ENCODE peak calls at places on chromosomes 1 and 21, in four cellular contexts. M is endothelial cell of umbilical vein, N is heart left ventricle, H is kidney. J is an unnamed sample.

GRCh38 chr1:202164271-202165037 is 4.1 kb upstream of the PTPN7 start:
- DNase-seq in N (no peak), H (peak; percentile 57), M (no peak), J (peak; percentile 75)

GRCh38 chr1:223249854-223250631 is 107.0 kb upstream of the TLR5 start:
- DNase-seq in H (no peak), N (no peak), M (no peak), J (no peak)

GRCh38 chr1:156463874-156464273 is 36.7 kb downstream of the MEF2D start:
- DNase-seq in N (no peak), H (no peak), M (no peak), J (no peak)

GRCh38 chr21:16071761-16072160 is 342.0 kb downstream of the USP25 start:
- DNase-seq in M (no peak), H (no peak), N (no peak), J (no peak)

GRCh38 chr21:43976661-43977060 is 35.4 kb upstream of the TRAPPC10 start:
- DNase-seq in H (no peak), M (no peak), N (no peak), J (no peak)

GRCh38 chr1:195970209-195970608 is 638.0 kb downstream of the KCNT2 start:
- DNase-seq in N (no peak), H (no peak), M (no peak), J (no peak)

GRCh38 chr21:28580585-28580984 is 412.1 kb downstream of the LTN1 start:
- DNase-seq in H (no peak), M (no peak), N (no peak), J (no peak)

GRCh38 chr1:119279441-119280415 is 88.9 kb upstream of the HAO2 start:
- DNase-seq in H (no peak), N (no peak), M (peak; percentile 79), J (no peak)

GRCh38 chr1:11938722-11939526 is 4.4 kb downstream of the PLOD1 start:
- DNase-seq in M (no peak), H (peak; percentile 90), N (peak; percentile 93), J (no peak)

GRCh38 chr21:39519835-39520234 is 68.1 kb downstream of the SH3BGR start:
- DNase-seq in N (no peak), H (no peak), M (no peak), J (no peak)

GRCh38 chr1:224213438-224214119 is 30.5 kb downstream of the DEGS1 start:
- DNase-seq in N (no peak), M (no peak), H (no peak), J (no peak)

GRCh38 chr1:186093437-186093836 is 281.6 kb downstream of the TPR start:
- DNase-seq in H (no peak), M (peak; percentile 86), N (peak; percentile 32), J (no peak)

GRCh38 chr1:230548357-230548756 is 93.9 kb upstream of the COG2 start:
- DNase-seq in M (no peak), N (no peak), H (no peak), J (no peak)

GRCh38 chr1:230394134-230394533 is 32.0 kb downstream of the PGBD5 start:
- DNase-seq in M (no peak), H (no peak), N (no peak), J (no peak)

GRCh38 chr1:77825356-77825709 is 45.9 kb downstream of the MIGA1 start:
- DNase-seq in H (no peak), N (no peak), M (peak; percentile 76), J (no peak)

GRCh38 chr1:38929054-38929453 is 12.6 kb downstream of the RHBDL2 start:
- DNase-seq in N (peak; percentile 35), H (no peak), M (no peak), J (no peak)

GRCh38 chr1:109886827-109887226 is 23.8 kb upstream of the CSF1 start:
- DNase-seq in M (no peak), N (no peak), H (no peak), J (no peak)

GRCh38 chr21:46667735-46668380 is 32.4 kb downstream of the PRMT2 start:
- DNase-seq in M (peak; percentile 22), N (no peak), H (peak; percentile 72), J (no peak)

GRCh38 chr1:14261395-14261794 is 337.1 kb upstream of the KAZN start:
- DNase-seq in M (no peak), H (no peak), N (no peak), J (no peak)

GRCh38 chr1:79982218-79982617 is 975.7 kb upstream of the ADGRL4 start:
- DNase-seq in H (peak; percentile 39), N (peak; percentile 84), M (peak; percentile 87), J (no peak)

GRCh38 chr1:184283999-184284398 is 102.8 kb upstream of the C1orf21 start:
- DNase-seq in M (no peak), N (peak; percentile 49), H (no peak), J (no peak)

GRCh38 chr1:172742599-172743500 is 83.9 kb downstream of the FASLG start:
- DNase-seq in H (no peak), N (no peak), M (peak; percentile 51), J (no peak)

GRCh38 chr1:243264718-243265117 is 8.9 kb downstream of the SDCCAG8 start:
- DNase-seq in M (peak; percentile 93), H (no peak), N (no peak), J (no peak)

GRCh38 chr1:214524824-214525223 is 26.6 kb downstream of the PTPN14 start:
- DNase-seq in M (no peak), H (no peak), N (no peak), J (no peak)

GRCh38 chr1:167450843-167451242 is 67.5 kb downstream of the CD247 start:
- DNase-seq in H (no peak), M (no peak), N (no peak), J (no peak)

GRCh38 chr1:119878171-119878570 is 18.1 kb downstream of the ADAM30 start:
- DNase-seq in N (no peak), M (no peak), H (no peak), J (no peak)

DNA sequence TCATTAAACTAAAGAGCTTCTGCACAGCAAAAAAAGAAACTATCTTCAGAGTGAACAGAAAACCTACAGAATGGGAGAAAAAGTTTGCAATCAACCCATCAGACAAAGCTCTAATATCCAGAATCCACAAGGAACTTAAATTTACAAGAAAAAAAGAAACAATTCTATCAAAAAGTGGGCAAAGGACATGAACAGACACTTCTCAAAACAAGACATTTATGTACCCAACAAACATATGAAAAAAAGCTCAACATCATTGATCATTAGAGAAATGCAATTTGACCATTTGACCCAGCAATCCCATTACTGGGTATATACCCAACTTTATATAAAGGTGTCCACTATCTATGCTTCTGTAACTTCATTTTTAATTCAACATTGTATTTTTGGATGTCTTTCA is 31.1 kb upstream of the VN1R5 start:
- DNase-seq in M (no peak), H (no peak), N (no peak), J (no peak)
- H3K9me3 ChIP-seq in M (no peaks in the 10 kb centered on the region), H (no peaks in the 10 kb centered on the region), N (no peaks in the 10 kb centered on the region), J (no peaks in the 10 kb centered on the region)

GRCh38 chr1:9070421-9071015 is 1.1 kb upstream of the SLC2A5 start:
- DNase-seq in H (no peak), N (no peak), M (no peak), J (no peak)

GRCh38 chr1:9069324-9070100 is at the start of gene SLC2A5:
- DNase-seq in H (no peak), N (no peak), M (no peak), J (no peak)

GRCh38 chr1:9068971-9069323 is 488 bp downstream of the SLC2A5 start:
- DNase-seq in H (no peak), N (no peak), M (no peak), J (no peak)

GRCh38 chr1:9065213-9065751 is 4.2 kb downstream of the SLC2A5 start:
- DNase-seq in N (no peak), H (no peak), M (no peak), J (no peak)

DNA sequence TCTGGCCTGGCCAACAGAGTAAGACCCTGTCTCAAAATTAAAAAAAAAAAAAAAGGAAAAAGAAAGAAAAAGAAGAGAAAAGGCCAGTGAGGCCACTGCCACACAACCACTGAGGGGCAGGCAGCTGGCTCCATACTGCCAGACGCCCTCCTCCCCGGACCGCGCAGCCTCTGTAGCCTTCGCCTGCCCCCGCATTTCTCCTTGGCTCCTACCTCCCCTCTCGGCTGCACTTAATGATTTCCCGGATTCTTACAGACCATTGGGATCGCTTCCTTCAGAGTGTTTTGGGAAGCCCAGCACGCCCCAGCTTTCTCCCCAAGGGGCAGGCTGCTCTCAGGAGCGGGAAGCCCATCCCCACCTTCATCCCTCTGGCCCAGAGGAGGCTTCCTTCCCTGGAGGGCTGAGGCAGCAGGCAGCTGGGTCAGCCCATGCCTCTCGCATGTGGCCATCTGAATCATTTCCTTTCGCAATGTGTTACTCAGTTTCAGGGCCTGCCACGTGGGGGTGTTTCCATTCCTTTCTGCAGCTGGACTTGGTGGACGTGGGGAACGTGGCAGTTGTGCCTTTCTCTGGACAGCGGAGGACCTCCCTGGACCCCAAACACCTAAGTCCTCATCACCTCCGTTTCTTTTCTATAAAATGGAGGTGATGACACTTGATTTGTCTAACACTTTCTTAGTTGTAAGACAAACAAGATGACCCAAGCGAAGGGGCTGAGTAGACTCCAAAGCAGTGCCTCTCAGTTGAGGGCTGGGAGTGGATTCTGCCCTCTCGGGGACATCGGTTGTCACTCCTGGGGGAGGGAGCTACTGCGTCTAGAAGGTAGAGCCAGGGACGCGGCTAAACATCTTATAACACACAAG is 2.3 kb downstream of the SLC2A5 start:
- DNase-seq in H (no peak), N (peak; percentile 80), M (peak; percentile 68), J (no peak)
- H3K4me1 ChIP-seq in H (no peaks in the 10 kb centered on the region), N (peaks cover 48% of the 10 kb centered on the region), M (peaks cover 3% of the 10 kb centered on the region), J (no peaks in the 10 kb centered on the region)

GRCh38 chr1:19340387-19340937 is 28.3 kb downstream of the SLC66A1 start:
- DNase-seq in H (no peak), N (no peak), M (no peak), J (no peak)

GRCh38 chr1:19341201-19342076 is 29.3 kb downstream of the SLC66A1 start:
- DNase-seq in N (peak; percentile 65), H (peak; percentile 84), M (peak; percentile 72), J (peak; percentile 51)

GRCh38 chr1:19338323-19338762 is 26.2 kb downstream of the SLC66A1 start:
- DNase-seq in N (no peak), M (no peak), H (peak; percentile 73), J (no peak)

GRCh38 chr1:19337289-19337688 is 25.2 kb downstream of the SLC66A1 start:
- DNase-seq in H (no peak), M (no peak), N (no peak), J (no peak)

DNA sequence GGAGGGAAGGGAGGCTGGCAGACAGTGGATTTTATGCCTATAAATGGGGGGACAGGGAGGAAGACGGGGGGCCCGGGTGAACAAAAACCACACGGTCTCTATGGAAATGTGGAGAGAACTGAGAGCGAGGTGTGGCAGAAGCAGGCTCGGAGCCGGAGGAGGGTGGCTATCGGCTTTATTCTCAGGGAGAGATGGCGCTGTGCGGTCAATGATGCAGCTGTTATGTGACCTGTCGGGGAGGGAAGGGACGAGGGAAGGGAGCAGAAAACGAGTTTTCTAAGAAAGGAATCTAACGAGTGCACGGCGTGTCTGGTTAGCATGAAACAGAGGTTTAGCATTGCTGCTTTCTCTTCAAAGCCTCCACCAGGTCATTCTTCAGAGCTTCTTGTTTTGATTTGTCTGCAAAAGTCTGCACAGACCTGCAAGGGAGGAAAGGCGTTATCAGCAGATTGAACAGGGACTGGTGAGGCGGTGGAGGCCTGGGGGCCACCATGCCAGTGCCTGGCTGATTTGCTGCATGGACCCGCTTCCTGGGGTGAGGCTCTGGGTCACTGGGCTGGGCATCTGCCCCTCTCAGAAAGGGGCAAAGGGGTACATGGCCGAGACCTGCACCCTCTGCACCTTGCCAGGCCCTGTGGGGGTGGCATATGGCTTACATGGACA is 27.2 kb downstream of the SLC66A1 start:
- DNase-seq in N (no peak), M (no peak), H (no peak), J (no peak)
- H3K9me3 ChIP-seq in N (no peaks in the 10 kb centered on the region), M (no peaks in the 10 kb centered on the region), H (no peaks in the 10 kb centered on the region), J (no peaks in the 10 kb centered on the region)

GRCh38 chr1:8409666-8410065 is 91.8 kb downstream of the SLC45A1 start:
- DNase-seq in M (no peak), H (no peak), N (no peak), J (no peak)
- H3K4me1 ChIP-seq in M (peaks cover 53% of the 10 kb centered on the region), H (peaks cover 63% of the 10 kb centered on the region), N (peaks cover 79% of the 10 kb centered on the region), J (peaks cover 35% of the 10 kb centered on the region)

GRCh38 chr1:227632325-227632724 is 69.0 kb downstream of the ZNF678 start:
- DNase-seq in M (no peak), N (no peak), H (no peak), J (no peak)
- H3K9me3 ChIP-seq in M (peaks cover 4% of the 10 kb centered on the region), N (peaks cover 3% of the 10 kb centered on the region), H (peaks cover 4% of the 10 kb centered on the region), J (peaks cover 18% of the 10 kb centered on the region)

J was measured in effector memory CD4-positive, alpha-beta T cell.